ENCODE peak calls at places on chromosomes 3 and 15, in eight cellular contexts. One of them, this sample, is unnamed.

GRCh38 chr3:182244222-182244971 is 532.7 kb downstream of the SOX2 start:
- DNase-seq in GM10248: no peak
- DNase-seq in gastrocnemius medialis: no peak
- DNase-seq in tibial nerve: no peak
- DNase-seq in astrocyte of the spinal cord: no peak
- DNase-seq in AG04450: no peak
- DNase-seq in mammary epithelial cell: no peak
- DNase-seq in Panc1: no peak
- DNase-seq in this sample: no peak

GRCh38 chr3:149828390-149828789 is 15.4 kb downstream of the RNF13 start:
- DNase-seq in tibial nerve: no peak
- DNase-seq in mammary epithelial cell: no peak
- DNase-seq in astrocyte of the spinal cord: no peak
- DNase-seq in gastrocnemius medialis: no peak
- DNase-seq in GM10248: no peak
- DNase-seq in Panc1: no peak
- DNase-seq in AG04450: no peak
- DNase-seq in this sample: no peak

GRCh38 chr15:29852201-29852600 is 29.9 kb upstream of the TJP1 start:
- DNase-seq in tibial nerve: no peak
- DNase-seq in Panc1: no peak
- DNase-seq in gastrocnemius medialis: no peak
- DNase-seq in AG04450: no peak
- DNase-seq in astrocyte of the spinal cord: no peak
- DNase-seq in GM10248: no peak
- DNase-seq in mammary epithelial cell: peak
- DNase-seq in this sample: no peak

GRCh38 chr3:168714609-168715240 is 619.0 kb upstream of the GOLIM4 start:
- DNase-seq in mammary epithelial cell: no peak
- DNase-seq in astrocyte of the spinal cord: no peak
- DNase-seq in GM10248: peak
- DNase-seq in tibial nerve: no peak
- DNase-seq in Panc1: no peak
- DNase-seq in AG04450: no peak
- DNase-seq in gastrocnemius medialis: no peak
- DNase-seq in this sample: no peak

GRCh38 chr3:52830535-52831258 is at the start of gene ITIH4:
- DNase-seq in AG04450: no peak
- DNase-seq in Panc1: no peak
- DNase-seq in mammary epithelial cell: no peak
- DNase-seq in GM10248: no peak
- DNase-seq in tibial nerve: no peak
- DNase-seq in gastrocnemius medialis: no peak
- DNase-seq in astrocyte of the spinal cord: no peak
- DNase-seq in this sample: no peak

GRCh38 chr3:116034797-116035196 is 410.5 kb downstream of the LSAMP start:
- DNase-seq in astrocyte of the spinal cord: no peak
- DNase-seq in AG04450: no peak
- DNase-seq in tibial nerve: no peak
- DNase-seq in gastrocnemius medialis: no peak
- DNase-seq in GM10248: no peak
- DNase-seq in mammary epithelial cell: no peak
- DNase-seq in Panc1: no peak
- DNase-seq in this sample: no peak

GRCh38 chr3:44045476-44046275 is 196.0 kb upstream of the TOPAZ1 start:
- DNase-seq in astrocyte of the spinal cord: peak
- DNase-seq in GM10248: peak
- DNase-seq in tibial nerve: peak
- DNase-seq in gastrocnemius medialis: no peak
- DNase-seq in mammary epithelial cell: peak
- DNase-seq in AG04450: no peak
- DNase-seq in Panc1: no peak
- DNase-seq in this sample: no peak

GRCh38 chr3:12954891-12955650 is 113.7 kb upstream of the RPL32 start:
- DNase-seq in gastrocnemius medialis: peak
- DNase-seq in AG04450: no peak
- DNase-seq in astrocyte of the spinal cord: peak
- DNase-seq in tibial nerve: peak
- DNase-seq in Panc1: no peak
- DNase-seq in GM10248: no peak
- DNase-seq in mammary epithelial cell: peak
- DNase-seq in this sample: peak

GRCh38 chr3:183907176-183907575 is 22.5 kb upstream of the PARL start:
- DNase-seq in AG04450: no peak
- DNase-seq in tibial nerve: no peak
- DNase-seq in mammary epithelial cell: no peak
- DNase-seq in gastrocnemius medialis: no peak
- DNase-seq in Panc1: no peak
- DNase-seq in GM10248: no peak
- DNase-seq in astrocyte of the spinal cord: no peak
- DNase-seq in this sample: no peak

GRCh38 chr3:85571835-85572234 is 613.0 kb downstream of the CADM2 start:
- DNase-seq in mammary epithelial cell: peak
- DNase-seq in GM10248: no peak
- DNase-seq in AG04450: no peak
- DNase-seq in gastrocnemius medialis: peak
- DNase-seq in astrocyte of the spinal cord: no peak
- DNase-seq in tibial nerve: no peak
- DNase-seq in Panc1: no peak
- DNase-seq in this sample: no peak

GRCh38 chr15:53830707-53831386 is 71.4 kb upstream of the WDR72 start:
- DNase-seq in astrocyte of the spinal cord: no peak
- DNase-seq in Panc1: no peak
- DNase-seq in gastrocnemius medialis: no peak
- DNase-seq in AG04450: no peak
- DNase-seq in mammary epithelial cell: no peak
- DNase-seq in tibial nerve: no peak
- DNase-seq in GM10248: no peak
- DNase-seq in this sample: no peak

GRCh38 chr3:36956155-36956554 is 11.3 kb upstream of the TRANK1 start:
- DNase-seq in mammary epithelial cell: no peak
- DNase-seq in GM10248: no peak
- DNase-seq in gastrocnemius medialis: no peak
- DNase-seq in Panc1: no peak
- DNase-seq in astrocyte of the spinal cord: no peak
- DNase-seq in AG04450: no peak
- DNase-seq in tibial nerve: no peak
- DNase-seq in this sample: no peak

GRCh38 chr15:31344824-31345605 is 18.4 kb downstream of the KLF13 start:
- DNase-seq in Panc1: no peak
- DNase-seq in mammary epithelial cell: no peak
- DNase-seq in tibial nerve: no peak
- DNase-seq in gastrocnemius medialis: peak
- DNase-seq in GM10248: peak
- DNase-seq in AG04450: no peak
- DNase-seq in astrocyte of the spinal cord: no peak
- DNase-seq in this sample: no peak

GRCh38 chr15:28273468-28273867 is 48.5 kb downstream of the HERC2 start:
- DNase-seq in astrocyte of the spinal cord: peak
- DNase-seq in tibial nerve: no peak
- DNase-seq in mammary epithelial cell: no peak
- DNase-seq in GM10248: no peak
- DNase-seq in Panc1: no peak
- DNase-seq in AG04450: no peak
- DNase-seq in gastrocnemius medialis: no peak
- DNase-seq in this sample: no peak
- TF ChIP-seq CTCF in astrocyte of the spinal cord: peak
- TF ChIP-seq CTCF in tibial nerve: no peak
- TF ChIP-seq CTCF in mammary epithelial cell: no peak
- TF ChIP-seq CTCF in GM10248: no peak
- TF ChIP-seq CTCF in Panc1: no peak
- TF ChIP-seq CTCF in AG04450: peak
- TF ChIP-seq CTCF in gastrocnemius medialis: no peak
- TF ChIP-seq CTCF in this sample: no peak

DNA sequence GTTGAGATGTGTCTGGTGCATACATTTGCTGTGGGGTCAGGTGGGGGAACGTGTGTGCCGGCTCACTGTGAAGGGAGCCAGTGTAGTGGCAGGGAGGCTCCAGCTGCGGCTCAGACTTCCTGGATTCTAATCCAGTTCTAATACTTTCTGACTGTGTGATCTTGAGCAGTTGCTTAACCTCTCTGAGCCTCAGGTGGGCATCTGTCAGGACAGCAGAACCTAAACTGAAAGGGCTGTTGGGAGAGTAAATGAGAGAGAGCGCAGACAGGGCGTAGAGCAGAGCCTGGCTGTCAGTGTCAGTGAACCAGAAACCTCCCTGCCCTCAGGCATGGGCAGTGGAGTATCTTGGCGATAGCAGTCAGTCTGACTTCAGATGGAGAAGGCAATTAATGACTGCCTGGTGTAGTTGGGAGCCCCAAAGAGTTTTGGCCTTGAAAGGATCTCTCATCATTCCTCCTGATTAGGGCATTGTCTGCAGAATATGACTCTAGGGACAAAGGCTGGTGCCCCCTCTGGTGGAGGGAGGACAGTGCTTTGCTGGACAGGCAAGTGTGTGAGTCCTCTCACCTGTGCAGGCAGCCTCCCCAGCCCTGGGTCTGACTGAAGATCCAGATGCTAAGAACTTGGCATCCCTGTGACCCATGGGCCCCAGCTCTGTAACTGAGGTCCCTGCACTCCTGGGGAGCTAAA is 9.6 kb downstream of the KBTBD13 start:
- DNase-seq in Panc1: no peak
- DNase-seq in gastrocnemius medialis: no peak
- DNase-seq in astrocyte of the spinal cord: no peak
- DNase-seq in mammary epithelial cell: peak
- DNase-seq in tibial nerve: no peak
- DNase-seq in GM10248: peak
- DNase-seq in AG04450: no peak
- DNase-seq in this sample: peak
- TF ChIP-seq CTCF in Panc1: peak
- TF ChIP-seq CTCF in gastrocnemius medialis: peak
- TF ChIP-seq CTCF in astrocyte of the spinal cord: peak
- TF ChIP-seq CTCF in mammary epithelial cell: peak
- TF ChIP-seq CTCF in tibial nerve: peak
- TF ChIP-seq CTCF in GM10248: peak
- TF ChIP-seq CTCF in AG04450: peak
- TF ChIP-seq CTCF in this sample: peak

GRCh38 chr15:89495638-89496145 is 691 bp downstream of the RHCG start:
- DNase-seq in Panc1: no peak
- DNase-seq in mammary epithelial cell: peak
- DNase-seq in AG04450: no peak
- DNase-seq in gastrocnemius medialis: no peak
- DNase-seq in tibial nerve: no peak
- DNase-seq in astrocyte of the spinal cord: no peak
- DNase-seq in GM10248: no peak
- DNase-seq in this sample: peak

GRCh38 chr15:89492934-89493631 is 3.3 kb downstream of the RHCG start:
- DNase-seq in astrocyte of the spinal cord: no peak
- DNase-seq in Panc1: no peak
- DNase-seq in AG04450: no peak
- DNase-seq in tibial nerve: no peak
- DNase-seq in gastrocnemius medialis: no peak
- DNase-seq in mammary epithelial cell: no peak
- DNase-seq in GM10248: no peak
- DNase-seq in this sample: no peak

GRCh38 chr15:89496155-89497098 is at the start of gene RHCG:
- DNase-seq in AG04450: no peak
- DNase-seq in gastrocnemius medialis: no peak
- DNase-seq in astrocyte of the spinal cord: no peak
- DNase-seq in tibial nerve: no peak
- DNase-seq in Panc1: no peak
- DNase-seq in GM10248: peak
- DNase-seq in mammary epithelial cell: peak
- DNase-seq in this sample: no peak

GRCh38 chr15:89494006-89494405 is 2.4 kb downstream of the RHCG start:
- DNase-seq in mammary epithelial cell: no peak
- DNase-seq in tibial nerve: no peak
- DNase-seq in astrocyte of the spinal cord: no peak
- DNase-seq in Panc1: no peak
- DNase-seq in AG04450: no peak
- DNase-seq in gastrocnemius medialis: no peak
- DNase-seq in GM10248: no peak
- DNase-seq in this sample: no peak

DNA sequence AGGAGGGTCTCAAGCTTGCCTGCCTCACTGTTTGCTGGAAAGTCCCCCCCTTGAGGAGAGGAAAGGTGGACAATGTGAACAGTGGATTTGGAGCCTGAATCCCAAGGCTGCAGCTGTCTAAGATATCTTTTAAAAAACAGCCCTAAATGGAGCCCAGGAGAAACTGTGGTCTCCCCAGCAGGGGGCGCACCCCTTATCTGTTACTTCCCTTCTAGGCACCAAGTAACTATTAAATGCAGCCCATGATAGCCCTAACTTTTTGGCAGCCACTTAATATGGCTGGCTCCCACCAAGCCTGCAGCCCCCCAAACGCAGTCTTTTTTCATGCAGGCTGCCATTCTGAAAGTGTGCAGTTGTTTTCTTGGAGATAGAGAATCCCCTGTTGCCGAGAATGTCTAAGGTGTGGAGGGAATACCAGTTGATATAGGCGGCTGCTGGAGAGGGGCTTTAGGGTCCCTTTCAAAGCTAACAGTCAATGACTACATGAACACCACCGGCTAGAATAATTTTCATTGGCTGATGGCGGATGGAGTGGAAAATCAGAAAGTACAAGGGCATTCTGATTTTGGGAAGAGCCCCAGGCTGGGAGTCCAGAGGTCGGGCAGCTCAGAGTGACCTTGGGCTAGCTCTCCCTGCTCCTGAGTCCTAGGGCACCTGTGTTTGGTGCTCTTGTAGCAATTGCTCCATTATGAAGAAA is 1.3 kb downstream of the RHCG start:
- DNase-seq in astrocyte of the spinal cord: no peak
- DNase-seq in AG04450: no peak
- DNase-seq in mammary epithelial cell: no peak
- DNase-seq in tibial nerve: no peak
- DNase-seq in GM10248: peak
- DNase-seq in gastrocnemius medialis: no peak
- DNase-seq in Panc1: no peak
- DNase-seq in this sample: no peak
- TF ChIP-seq CTCF in astrocyte of the spinal cord: peak
- TF ChIP-seq CTCF in AG04450: peak
- TF ChIP-seq CTCF in mammary epithelial cell: peak
- TF ChIP-seq CTCF in tibial nerve: no peak
- TF ChIP-seq CTCF in GM10248: peak
- TF ChIP-seq CTCF in gastrocnemius medialis: no peak
- TF ChIP-seq CTCF in Panc1: peak
- TF ChIP-seq CTCF in this sample: peak

DNA sequence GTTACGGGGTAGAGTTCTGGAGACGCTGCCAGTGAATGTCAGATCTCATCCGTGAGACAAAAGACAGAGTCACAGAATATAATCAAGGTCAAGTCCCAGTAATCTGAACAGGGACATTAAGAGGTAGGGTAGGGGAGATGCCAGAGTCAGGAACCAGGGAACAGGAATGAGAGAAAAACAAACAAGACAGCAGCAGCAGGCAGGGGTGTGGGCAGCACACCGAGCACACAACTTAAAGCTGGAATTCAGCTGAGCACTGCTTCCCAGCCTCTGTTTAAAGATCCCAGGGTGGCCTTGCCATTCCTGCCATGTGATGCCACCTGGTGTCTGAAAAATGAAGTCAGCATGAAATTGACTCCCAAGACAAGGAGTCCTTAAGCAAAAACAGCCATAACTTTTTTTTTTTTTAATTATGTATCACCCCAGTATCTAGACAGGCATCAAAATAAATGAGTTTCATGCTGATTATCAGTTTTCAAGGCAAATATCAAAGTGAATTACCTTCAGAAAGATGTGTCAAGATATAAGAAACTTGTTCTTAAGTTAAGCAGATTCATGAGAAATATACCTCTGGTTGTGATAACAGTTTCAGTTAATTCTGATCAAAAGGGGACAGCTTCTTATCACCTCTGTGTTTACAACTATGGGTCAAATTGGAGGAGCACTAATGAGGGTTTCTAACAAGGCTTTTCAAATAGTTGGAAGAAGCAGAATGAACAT is 203.7 kb downstream of the SLC9A9 start:
- DNase-seq in AG04450: peak
- DNase-seq in tibial nerve: peak
- DNase-seq in gastrocnemius medialis: no peak
- DNase-seq in Panc1: peak
- DNase-seq in astrocyte of the spinal cord: peak
- DNase-seq in GM10248: peak
- DNase-seq in mammary epithelial cell: peak
- DNase-seq in this sample: peak
- TF ChIP-seq CTCF in AG04450: peak
- TF ChIP-seq CTCF in tibial nerve: peak
- TF ChIP-seq CTCF in gastrocnemius medialis: peak
- TF ChIP-seq CTCF in Panc1: peak
- TF ChIP-seq CTCF in astrocyte of the spinal cord: peak
- TF ChIP-seq CTCF in GM10248: peak
- TF ChIP-seq CTCF in mammary epithelial cell: peak
- TF ChIP-seq CTCF in this sample: peak

This sample was measured in DND-41.